ENCODE peak calls at places on chromosome 14, in ten cellular contexts. R, W, M, L, I, U, B, F, D and Q are unnamed samples.

GRCh38 chr14:54676822-54677708 is 110.1 kb downstream of the SAMD4A start:
- DNase-seq in R (peak; percentile 95), W (no peak), M (no peak), L (no peak), I (peak; percentile 89), U (peak; percentile 57), B (peak; percentile 97), F (peak; percentile 72), D (no peak), Q (no peak)

GRCh38 chr14:54086780-54087179 is 130.2 kb upstream of the BMP4 start:
- DNase-seq in R (no peak), W (no peak), M (no peak), L (no peak), I (no peak), U (no peak), B (no peak), F (no peak), D (no peak), Q (no peak)

GRCh38 chr14:60257862-60258261 is 8.8 kb downstream of the PPM1A start:
- DNase-seq in R (no peak), W (no peak), M (no peak), L (no peak), I (no peak), U (no peak), B (no peak), F (no peak), D (no peak), Q (no peak)

GRCh38 chr14:84857571-84857970 is 672.4 kb upstream of the FLRT2 start:
- DNase-seq in R (no peak), W (no peak), M (no peak), L (no peak), I (no peak), U (no peak), B (peak; percentile 86), F (no peak), D (no peak), Q (no peak)

GRCh38 chr14:76848879-76849278 is 22.7 kb downstream of the LRRC74A start:
- DNase-seq in R (no peak), W (no peak), M (no peak), L (peak; percentile 4), I (no peak), U (no peak), B (no peak), F (no peak), D (no peak), Q (no peak)

GRCh38 chr14:53391156-53391555 is 238.0 kb upstream of the DDHD1 start:
- DNase-seq in R (peak; percentile 60), W (no peak), M (no peak), L (no peak), I (peak; percentile 59), U (no peak), B (peak; percentile 40), F (no peak), D (no peak), Q (no peak)

GRCh38 chr14:40336846-40337245 is 904.6 kb upstream of the FBXO33 start:
- DNase-seq in R (no peak), W (no peak), M (no peak), L (no peak), I (no peak), U (no peak), B (no peak), F (no peak), D (no peak), Q (no peak)

GRCh38 chr14:65356327-65356836 is 56.1 kb upstream of the FUT8 start:
- DNase-seq in R (peak; percentile 84), W (peak; percentile 14), M (no peak), L (no peak), I (no peak), U (no peak), B (peak; percentile 99), F (peak; percentile 47), D (no peak), Q (no peak)

GRCh38 chr14:58085877-58086276 is 66.1 kb downstream of the ARMH4 start:
- DNase-seq in R (no peak), W (no peak), M (no peak), L (no peak), I (no peak), U (no peak), B (no peak), F (no peak), D (no peak), Q (no peak)

GRCh38 chr14:105888151-105888550 is 361.8 kb downstream of the TMEM121 start:
- DNase-seq in R (no peak), W (no peak), M (no peak), L (no peak), I (no peak), U (no peak), B (no peak), F (no peak), D (no peak), Q (no peak)

GRCh38 chr14:89848165-89848564 is 106.4 kb downstream of the EFCAB11 start:
- DNase-seq in R (peak; percentile 11), W (no peak), M (no peak), L (no peak), I (no peak), U (no peak), B (no peak), F (no peak), D (no peak), Q (no peak)

GRCh38 chr14:51604078-51604477 is 47.6 kb upstream of the FRMD6 start:
- DNase-seq in R (peak; percentile 91), W (no peak), M (no peak), L (no peak), I (peak; percentile 37), U (no peak), B (no peak), F (peak; percentile 23), D (no peak), Q (no peak)

GRCh38 chr14:21990116-21990515 is 316.5 kb upstream of the OR4E1 start:
- DNase-seq in R (no peak), W (no peak), M (no peak), L (no peak), I (no peak), U (no peak), B (peak; percentile 19), F (no peak), D (no peak), Q (no peak)

GRCh38 chr14:55881577-55882241 is 236.5 kb upstream of the PELI2 start:
- DNase-seq in R (peak; percentile 7), W (no peak), M (no peak), L (no peak), I (no peak), U (no peak), B (peak; percentile 16), F (peak; percentile 12), D (no peak), Q (no peak)

GRCh38 chr14:100271247-100271939 is 32.4 kb downstream of the YY1 start:
- DNase-seq in R (no peak), W (no peak), M (no peak), L (no peak), I (no peak), U (no peak), B (peak; percentile 40), F (no peak), D (no peak), Q (no peak)